ENCODE peak calls at places on chromosomes 3 and 15, in six cellular contexts. One of them, this sample, is unnamed.

GRCh38 chr3:197242784-197243432 is 55.5 kb downstream of the DLG1 start:
- DNase-seq in ovary: no peak
- DNase-seq in heart right ventricle: no peak
- DNase-seq in esophagus squamous epithelium: no peak
- DNase-seq in breast epithelium: no peak
- DNase-seq in fibroblast of lung: no peak
- DNase-seq in this sample: no peak

GRCh38 chr3:175777495-175777894 is 918.4 kb downstream of the NAALADL2 start:
- DNase-seq in ovary: no peak
- DNase-seq in heart right ventricle: no peak
- DNase-seq in esophagus squamous epithelium: no peak
- DNase-seq in breast epithelium: no peak
- DNase-seq in fibroblast of lung: peak
- DNase-seq in this sample: no peak

GRCh38 chr3:127588675-127589577 is 1.6 kb downstream of the TPRA1 start:
- DNase-seq in ovary: no peak
- DNase-seq in heart right ventricle: no peak
- DNase-seq in esophagus squamous epithelium: no peak
- DNase-seq in breast epithelium: no peak
- DNase-seq in fibroblast of lung: peak
- DNase-seq in this sample: no peak

GRCh38 chr15:95875141-95875643 is 455.3 kb upstream of the NR2F2 start:
- DNase-seq in ovary: peak
- DNase-seq in heart right ventricle: peak
- DNase-seq in esophagus squamous epithelium: no peak
- DNase-seq in breast epithelium: peak
- DNase-seq in fibroblast of lung: peak
- DNase-seq in this sample: no peak

GRCh38 chr3:99846472-99846871 is 28.8 kb downstream of the CMSS1 start:
- DNase-seq in ovary: no peak
- DNase-seq in heart right ventricle: peak
- DNase-seq in esophagus squamous epithelium: no peak
- DNase-seq in breast epithelium: no peak
- DNase-seq in fibroblast of lung: peak
- DNase-seq in this sample: no peak

GRCh38 chr15:44765036-44765435 is 28.7 kb downstream of the TRIM69 start:
- DNase-seq in ovary: no peak
- DNase-seq in heart right ventricle: no peak
- DNase-seq in esophagus squamous epithelium: no peak
- DNase-seq in breast epithelium: no peak
- DNase-seq in fibroblast of lung: no peak
- DNase-seq in this sample: no peak

GRCh38 chr3:171135536-171135935 is 109.0 kb upstream of the SLC2A2 start:
- DNase-seq in ovary: no peak
- DNase-seq in heart right ventricle: no peak
- DNase-seq in esophagus squamous epithelium: no peak
- DNase-seq in breast epithelium: no peak
- DNase-seq in fibroblast of lung: peak
- DNase-seq in this sample: no peak

GRCh38 chr15:82045179-82045891 is 483 bp downstream of the MEX3B start:
- DNase-seq in ovary: peak
- DNase-seq in heart right ventricle: peak
- DNase-seq in esophagus squamous epithelium: no peak
- DNase-seq in breast epithelium: no peak
- DNase-seq in fibroblast of lung: peak
- DNase-seq in this sample: peak

GRCh38 chr3:152051501-152052404 is 178.3 kb downstream of the SUCNR1 start:
- DNase-seq in ovary: no peak
- DNase-seq in heart right ventricle: no peak
- DNase-seq in esophagus squamous epithelium: no peak
- DNase-seq in breast epithelium: no peak
- DNase-seq in fibroblast of lung: peak
- DNase-seq in this sample: no peak

GRCh38 chr3:112653881-112654300 is 12.9 kb upstream of the CCDC80 start:
- DNase-seq in ovary: peak
- DNase-seq in heart right ventricle: peak
- DNase-seq in esophagus squamous epithelium: no peak
- DNase-seq in breast epithelium: no peak
- DNase-seq in fibroblast of lung: peak
- DNase-seq in this sample: no peak

GRCh38 chr3:53885239-53885638 is 3.3 kb upstream of the ACTR8 start:
- DNase-seq in ovary: no peak
- DNase-seq in heart right ventricle: no peak
- DNase-seq in esophagus squamous epithelium: no peak
- DNase-seq in breast epithelium: no peak
- DNase-seq in fibroblast of lung: no peak
- DNase-seq in this sample: no peak

GRCh38 chr3:179027326-179027900 is 44.2 kb downstream of the ZMAT3 start:
- DNase-seq in ovary: no peak
- DNase-seq in heart right ventricle: no peak
- DNase-seq in esophagus squamous epithelium: no peak
- DNase-seq in breast epithelium: peak
- DNase-seq in fibroblast of lung: peak
- DNase-seq in this sample: no peak

GRCh38 chr15:44441095-44441501 is 13.7 kb downstream of the CTDSPL2 start:
- DNase-seq in ovary: no peak
- DNase-seq in heart right ventricle: no peak
- DNase-seq in esophagus squamous epithelium: no peak
- DNase-seq in breast epithelium: no peak
- DNase-seq in fibroblast of lung: no peak
- DNase-seq in this sample: no peak

GRCh38 chr15:49225572-49226281 is 55.7 kb downstream of the GALK2 start:
- DNase-seq in ovary: no peak
- DNase-seq in heart right ventricle: no peak
- DNase-seq in esophagus squamous epithelium: no peak
- DNase-seq in breast epithelium: no peak
- DNase-seq in fibroblast of lung: peak
- DNase-seq in this sample: no peak

GRCh38 chr15:79903626-79904025 is 6.8 kb upstream of the MTHFS start:
- DNase-seq in ovary: no peak
- DNase-seq in heart right ventricle: no peak
- DNase-seq in esophagus squamous epithelium: no peak
- DNase-seq in breast epithelium: no peak
- DNase-seq in fibroblast of lung: no peak
- DNase-seq in this sample: no peak

GRCh38 chr3:37237252-37237651 is 62.9 kb upstream of the LRRFIP2 start:
- DNase-seq in ovary: no peak
- DNase-seq in heart right ventricle: no peak
- DNase-seq in esophagus squamous epithelium: no peak
- DNase-seq in breast epithelium: no peak
- DNase-seq in fibroblast of lung: no peak
- DNase-seq in this sample: no peak

GRCh38 chr3:120559228-120560061 is 36.7 kb upstream of the NDUFB4 start:
- DNase-seq in ovary: peak
- DNase-seq in heart right ventricle: peak
- DNase-seq in esophagus squamous epithelium: no peak
- DNase-seq in breast epithelium: no peak
- DNase-seq in fibroblast of lung: peak
- DNase-seq in this sample: no peak
- TF ChIP-seq CTCF in ovary: no peak
- TF ChIP-seq CTCF in heart right ventricle: no peak
- TF ChIP-seq CTCF in esophagus squamous epithelium: no peak
- TF ChIP-seq CTCF in breast epithelium: no peak
- TF ChIP-seq CTCF in fibroblast of lung: no peak
- TF ChIP-seq CTCF in this sample: peak

GRCh38 chr15:65980824-65981456 is 111.6 kb downstream of the RAB11A start:
- DNase-seq in ovary: peak
- DNase-seq in heart right ventricle: peak
- DNase-seq in esophagus squamous epithelium: no peak
- DNase-seq in breast epithelium: no peak
- DNase-seq in fibroblast of lung: peak
- DNase-seq in this sample: peak
- TF ChIP-seq CTCF in ovary: peak
- TF ChIP-seq CTCF in heart right ventricle: peak
- TF ChIP-seq CTCF in esophagus squamous epithelium: peak
- TF ChIP-seq CTCF in breast epithelium: no peak
- TF ChIP-seq CTCF in fibroblast of lung: peak
- TF ChIP-seq CTCF in this sample: peak

DNA sequence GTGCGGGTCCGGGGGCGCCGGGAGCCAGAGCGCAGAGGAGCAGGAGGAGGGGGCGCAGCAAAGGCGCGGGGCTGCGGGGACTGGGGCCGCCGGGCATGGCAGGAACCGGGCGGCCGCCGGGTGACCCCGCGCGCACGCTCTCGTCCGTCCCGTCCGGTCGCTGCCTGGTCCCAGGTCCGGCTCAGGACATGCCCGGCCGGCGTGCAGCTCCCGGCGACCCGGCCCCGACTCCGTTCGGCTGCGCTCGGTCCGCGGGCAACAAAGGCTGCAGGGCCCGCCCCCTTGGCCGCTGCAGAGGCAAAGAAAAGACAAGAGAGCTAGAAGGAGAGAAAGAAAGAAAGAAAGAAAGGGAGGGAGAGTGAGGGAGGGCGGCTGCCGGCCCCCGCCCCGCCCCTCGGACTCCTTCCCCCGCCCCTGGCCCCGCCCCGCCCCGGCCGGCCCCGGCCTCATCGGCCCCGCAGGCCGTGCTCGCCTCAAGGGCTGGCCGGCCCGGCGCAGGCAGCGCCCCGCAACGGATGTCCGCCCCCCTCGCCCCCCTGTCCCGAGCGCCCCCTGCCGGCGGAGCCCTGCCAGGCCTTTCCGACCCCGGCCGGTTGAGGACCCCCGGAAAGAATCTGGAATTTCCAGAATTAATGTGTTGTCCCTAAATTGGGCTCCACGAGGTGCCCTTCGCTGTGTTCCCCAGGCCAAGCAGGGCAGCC is at the start of gene ADAMTS7:
- DNase-seq in ovary: peak
- DNase-seq in heart right ventricle: peak
- DNase-seq in esophagus squamous epithelium: no peak
- DNase-seq in breast epithelium: no peak
- DNase-seq in fibroblast of lung: peak
- DNase-seq in this sample: peak
- TF ChIP-seq CTCF in ovary: peak
- TF ChIP-seq CTCF in heart right ventricle: peak
- TF ChIP-seq CTCF in esophagus squamous epithelium: peak
- TF ChIP-seq CTCF in breast epithelium: peak
- TF ChIP-seq CTCF in fibroblast of lung: peak
- TF ChIP-seq CTCF in this sample: peak

GRCh38 chr3:126473292-126474168 is 2.2 kb downstream of the ZXDC start:
- DNase-seq in ovary: peak
- DNase-seq in heart right ventricle: no peak
- DNase-seq in esophagus squamous epithelium: no peak
- DNase-seq in breast epithelium: no peak
- DNase-seq in fibroblast of lung: no peak
- DNase-seq in this sample: no peak

GRCh38 chr3:126469479-126469878 is 6.2 kb downstream of the ZXDC start:
- DNase-seq in ovary: no peak
- DNase-seq in heart right ventricle: no peak
- DNase-seq in esophagus squamous epithelium: no peak
- DNase-seq in breast epithelium: no peak
- DNase-seq in fibroblast of lung: no peak
- DNase-seq in this sample: no peak

GRCh38 chr3:126474498-126475410 is 937 bp downstream of the ZXDC start:
- DNase-seq in ovary: peak
- DNase-seq in heart right ventricle: peak
- DNase-seq in esophagus squamous epithelium: peak
- DNase-seq in breast epithelium: peak
- DNase-seq in fibroblast of lung: peak
- DNase-seq in this sample: peak

GRCh38 chr3:126475411-126476114 is at the start of gene ZXDC:
- DNase-seq in ovary: peak
- DNase-seq in heart right ventricle: peak
- DNase-seq in esophagus squamous epithelium: peak
- DNase-seq in breast epithelium: peak
- DNase-seq in fibroblast of lung: peak
- DNase-seq in this sample: peak

DNA sequence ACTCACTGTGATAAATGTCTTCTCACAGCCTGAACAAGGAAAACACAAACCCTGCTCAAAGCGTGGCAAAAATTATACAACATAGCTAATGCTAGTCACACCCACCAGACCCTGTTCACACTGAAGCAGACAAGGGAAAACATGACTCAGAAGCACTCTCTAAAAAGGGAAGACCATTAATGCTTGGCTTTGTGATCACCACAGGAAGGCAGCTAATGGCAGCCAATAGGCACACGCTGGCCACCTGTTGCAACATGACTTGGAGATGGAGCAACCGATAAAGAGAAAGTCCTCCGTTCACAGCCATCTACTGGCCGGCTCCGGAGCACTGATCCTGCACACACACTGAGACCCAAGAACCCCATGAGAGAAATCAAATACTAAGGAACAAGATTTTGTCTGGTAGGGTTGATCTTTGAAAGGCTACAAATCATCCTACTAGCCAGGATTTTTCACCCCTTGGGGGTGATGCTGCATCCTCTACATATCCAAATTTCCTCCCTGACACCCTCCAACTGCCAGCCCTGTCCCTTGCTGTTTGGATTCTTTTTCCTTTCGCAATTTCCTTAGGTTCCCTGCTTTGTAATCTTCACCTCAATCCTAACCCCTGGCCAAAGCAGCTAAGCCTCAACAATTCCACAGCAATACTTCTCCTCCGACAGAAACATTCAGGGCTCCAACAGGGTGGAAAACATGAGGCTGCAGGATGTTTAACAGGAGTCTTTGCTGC is 3.2 kb downstream of the ZXDC start:
- DNase-seq in ovary: peak
- DNase-seq in heart right ventricle: no peak
- DNase-seq in esophagus squamous epithelium: no peak
- DNase-seq in breast epithelium: peak
- DNase-seq in fibroblast of lung: peak
- DNase-seq in this sample: no peak
- TF ChIP-seq CTCF in ovary: no peak
- TF ChIP-seq CTCF in heart right ventricle: peak
- TF ChIP-seq CTCF in esophagus squamous epithelium: peak
- TF ChIP-seq CTCF in breast epithelium: no peak
- TF ChIP-seq CTCF in fibroblast of lung: peak
- TF ChIP-seq CTCF in this sample: no peak

DNA sequence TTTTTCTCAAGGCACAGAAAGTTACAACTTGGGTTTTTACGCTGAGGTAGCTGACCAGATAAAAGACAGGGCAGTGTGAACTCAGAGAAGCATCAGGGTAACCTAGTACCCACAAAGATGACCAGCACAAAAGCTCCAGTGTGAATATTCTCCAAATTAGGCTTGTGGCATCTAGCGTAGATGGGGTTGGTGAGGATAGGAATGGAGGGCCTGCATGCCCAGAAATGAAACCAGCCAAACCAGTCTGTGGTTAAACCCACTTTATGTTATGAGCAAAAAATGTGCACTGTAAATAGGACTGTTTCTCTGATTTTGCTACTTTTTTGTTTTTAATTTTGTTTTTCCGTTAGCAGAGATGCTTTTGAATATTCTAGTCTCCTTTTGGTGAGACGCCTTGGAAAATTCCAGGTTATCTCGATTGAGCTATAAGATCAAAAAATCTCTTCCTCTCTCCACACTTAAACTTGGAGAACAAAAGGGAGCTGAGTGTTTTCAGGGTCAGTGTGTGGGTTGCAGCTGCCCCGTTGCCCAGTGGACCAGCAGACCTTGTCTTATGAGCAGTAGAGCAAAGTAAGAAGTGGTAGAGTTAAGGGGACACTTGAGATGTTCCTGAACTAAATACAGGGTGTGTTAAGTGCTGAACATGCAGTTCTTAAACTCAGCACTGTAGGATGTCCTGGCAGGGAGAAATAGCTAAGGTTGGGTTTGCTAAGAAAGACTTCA is 132.9 kb downstream of the C3orf38 start:
- DNase-seq in ovary: no peak
- DNase-seq in heart right ventricle: no peak
- DNase-seq in esophagus squamous epithelium: no peak
- DNase-seq in breast epithelium: no peak
- DNase-seq in fibroblast of lung: no peak
- DNase-seq in this sample: no peak
- TF ChIP-seq CTCF in ovary: no peak
- TF ChIP-seq CTCF in heart right ventricle: no peak
- TF ChIP-seq CTCF in esophagus squamous epithelium: no peak
- TF ChIP-seq CTCF in breast epithelium: no peak
- TF ChIP-seq CTCF in fibroblast of lung: no peak
- TF ChIP-seq CTCF in this sample: no peak